ENCODE peak calls at places on chromosomes 1 and 21, in four cellular contexts. I is cerebellar cortex; T is SHP77; U is effector memory CD4-positive, alpha-beta T cell. M is an unnamed sample.
A peak's percentile ranks its signal among the peaks of the same experiment; 100 is the strongest.

GRCh38 chr1:171221665-171222591 is 26.4 kb upstream of the FMO1 start:
- DNase-seq in I (no peak), T (no peak), U (no peak), M (no peak)

GRCh38 chr1:6014130-6014999 is 22.1 kb upstream of the NPHP4 start:
- DNase-seq in I (peak; percentile 64), T (no peak), U (no peak), M (no peak)

GRCh38 chr1:51276286-51276685 is 40.2 kb downstream of the RNF11 start:
- DNase-seq in I (no peak), T (no peak), U (no peak), M (no peak)

GRCh38 chr1:72837781-72838180 is 555.4 kb upstream of the NEGR1 start:
- DNase-seq in I (no peak), T (no peak), U (no peak), M (no peak)

GRCh38 chr1:151814426-151814825 is 9.2 kb upstream of the LINGO4 start:
- DNase-seq in I (no peak), T (no peak), U (no peak), M (no peak)

GRCh38 chr1:210448293-210448892 is 119.7 kb downstream of the HHAT start:
- DNase-seq in I (peak; percentile 90), T (peak; percentile 13), U (no peak), M (no peak)

GRCh38 chr1:116380499-116381316 is 7.7 kb downstream of the ATP1A1 start:
- DNase-seq in I (no peak), T (no peak), U (no peak), M (no peak)

GRCh38 chr1:31423418-31423947 is 10.5 kb downstream of the SERINC2 start:
- DNase-seq in I (no peak), T (peak; percentile 35), U (no peak), M (no peak)

GRCh38 chr1:154407866-154408777 is 3.0 kb downstream of the IL6R start:
- DNase-seq in I (no peak), T (no peak), U (no peak), M (peak; percentile 9)

GRCh38 chr1:53631622-53632310 is 107.2 kb downstream of the GLIS1 start:
- DNase-seq in I (no peak), T (no peak), U (no peak), M (no peak)

GRCh38 chr1:225828706-225829344 is 18.9 kb downstream of the EPHX1 start:
- DNase-seq in I (no peak), T (no peak), U (no peak), M (no peak)

GRCh38 chr1:193614817-193615216 is 428.4 kb upstream of the B3GALT2 start:
- DNase-seq in I (no peak), T (no peak), U (no peak), M (no peak)

GRCh38 chr1:37393585-37394120 is 80.7 kb upstream of the ZC3H12A start:
- DNase-seq in I (no peak), T (no peak), U (no peak), M (no peak)

GRCh38 chr21:33931799-33932390 is 16.3 kb upstream of the ATP5PO start:
- DNase-seq in I (no peak), T (peak; percentile 4), U (peak; percentile 12), M (no peak)

GRCh38 chr1:3052501-3052900 is 16.5 kb upstream of the PRDM16 start:
- DNase-seq in I (no peak), T (no peak), U (no peak), M (no peak)

GRCh38 chr1:202155478-202156021 is 4.9 kb downstream of the PTPN7 start:
- DNase-seq in I (no peak), T (no peak), U (peak; percentile 27), M (peak; percentile 48)

GRCh38 chr1:36555041-36555440 is 72.3 kb upstream of the CSF3R start:
- DNase-seq in I (no peak), T (no peak), U (no peak), M (no peak)

GRCh38 chr1:167629681-167630567 is at the start of gene RCSD1:
- DNase-seq in I (no peak), T (no peak), U (no peak), M (peak; percentile 42)

GRCh38 chr1:64471218-64471719 is 1.3 kb downstream of the CACHD1 start:
- DNase-seq in I (no peak), T (peak; percentile 9), U (no peak), M (no peak)

GRCh38 chr1:186620951-186621350 is 59.3 kb downstream of the PTGS2 start:
- DNase-seq in I (no peak), T (no peak), U (no peak), M (no peak)

GRCh38 chr1:229191066-229191674 is 79.7 kb upstream of the RAB4A start:
- DNase-seq in I (no peak), T (no peak), U (no peak), M (no peak)

GRCh38 chr1:116168277-116169032 is 57.3 kb downstream of the MAB21L3 start:
- DNase-seq in I (peak; percentile 37), T (no peak), U (peak; percentile 64), M (peak; percentile 48)

GRCh38 chr1:67685558-67686271 is 714 bp downstream of the GADD45A start:
- DNase-seq in I (no peak), T (no peak), U (peak; percentile 43), M (peak; percentile 45)

GRCh38 chr21:43703068-43703880 is 15.7 kb upstream of the PDXK start:
- DNase-seq in I (no peak), T (no peak), U (no peak), M (no peak)

GRCh38 chr1:85330206-85330605 is 53.8 kb upstream of the BCL10 start:
- DNase-seq in I (no peak), T (no peak), U (no peak), M (no peak)

GRCh38 chr1:42955311-42956063 is 3.2 kb downstream of the SLC2A1 start:
- DNase-seq in I (no peak), T (no peak), U (no peak), M (no peak)

GRCh38 chr1:116157096-116157495 is 45.9 kb downstream of the MAB21L3 start:
- DNase-seq in I (no peak), T (no peak), U (no peak), M (no peak)

GRCh38 chr1:108009603-108010195 is 44.7 kb upstream of the VAV3 start:
- DNase-seq in I (no peak), T (no peak), U (no peak), M (no peak)

GRCh38 chr1:160519542-160520435 is 3.3 kb downstream of the SLAMF6 start:
- DNase-seq in I (no peak), T (no peak), U (no peak), M (no peak)

GRCh38 chr21:36966846-36967657 is 583 bp upstream of the HLCS start:
- DNase-seq in I (peak; percentile 62), T (no peak), U (no peak), M (no peak)

GRCh38 chr1:178659789-178660208 is 65.2 kb upstream of the RALGPS2 start:
- DNase-seq in I (no peak), T (no peak), U (no peak), M (no peak)

GRCh38 chr1:183218039-183218618 is 32.1 kb downstream of the LAMC2 start:
- DNase-seq in I (peak; percentile 39), T (peak; percentile 58), U (no peak), M (no peak)

GRCh38 chr21:42262826-42263225 is 43.9 kb downstream of the ABCG1 start:
- DNase-seq in I (peak; percentile 78), T (peak; percentile 18), U (no peak), M (no peak)

GRCh38 chr1:38228718-38229117 is 182.1 kb upstream of the POU3F1 start:
- DNase-seq in I (no peak), T (no peak), U (no peak), M (no peak)

GRCh38 chr1:181033128-181033798 is 520 bp upstream of the MR1 start:
- DNase-seq in I (no peak), T (no peak), U (peak; percentile 6), M (no peak)

M was measured in T-helper 22 cell.